ENCODE peak calls at places on chromosome 12, in six cellular contexts. T, Q, J, X, Z and S are unnamed samples.

GRCh38 chr12:59372971-59373370 is 222.9 kb upstream of the SLC16A7 start:
- DNase-seq in T (no peak), Z (no peak), X (no peak), Q (no peak), J (no peak), S (no peak)

GRCh38 chr12:25495336-25496097 is 57.6 kb downstream of the LMNTD1 start:
- DNase-seq in Z (no peak), T (no peak), Q (no peak), X (no peak), J (no peak), S (no peak)

GRCh38 chr12:123263196-123263817 is 8.3 kb downstream of the CDK2AP1 start:
- DNase-seq in Q (no peak), T (no peak), X (no peak), J (no peak), Z (no peak), S (no peak)

GRCh38 chr12:120399531-120399930 is 30.6 kb upstream of the MSI1 start:
- DNase-seq in J (no peak), T (no peak), X (no peak), Q (no peak), Z (no peak), S (no peak)

GRCh38 chr12:56931474-56931978 is 2.7 kb downstream of the SDR9C7 start:
- DNase-seq in X (no peak), Z (no peak), Q (no peak), J (no peak), T (no peak), S (peak)

GRCh38 chr12:10537721-10538120 is 32.0 kb downstream of the EIF2S3B start:
- DNase-seq in Z (no peak), Q (no peak), X (no peak), J (no peak), T (no peak), S (no peak)

GRCh38 chr12:2891240-2892053 is 756 bp downstream of the TULP3 start:
- DNase-seq in Z (peak), J (peak), Q (peak), T (peak), X (peak), S (no peak)

GRCh38 chr12:92551853-92552397 is 150.9 kb upstream of the PLEKHG7 start:
- DNase-seq in J (no peak), Q (no peak), X (no peak), Z (peak), T (no peak), S (no peak)

GRCh38 chr12:11991604-11992003 is 79.1 kb upstream of the BCL2L14 start:
- DNase-seq in J (no peak), X (no peak), T (no peak), Z (no peak), Q (no peak), S (no peak)

GRCh38 chr12:52530905-52531304 is 10.7 kb upstream of the KRT5 start:
- DNase-seq in X (no peak), Q (no peak), Z (no peak), T (no peak), J (no peak), S (no peak)

GRCh38 chr12:49345048-49345839 is 1.4 kb upstream of the DNAJC22 start:
- DNase-seq in X (peak), Q (no peak), Z (no peak), J (no peak), T (no peak), S (no peak)

GRCh38 chr12:67501362-67501761 is 147.2 kb upstream of the DYRK2 start:
- DNase-seq in J (no peak), X (no peak), Q (no peak), Z (no peak), T (no peak), S (peak)

GRCh38 chr12:52252728-52253328 is 19.8 kb downstream of the KRT7 start:
- DNase-seq in T (no peak), Q (no peak), J (no peak), X (peak), Z (no peak), S (no peak)

GRCh38 chr12:63400746-63401145 is 249.7 kb upstream of the AVPR1A start:
- DNase-seq in X (no peak), J (no peak), Q (no peak), Z (no peak), T (no peak), S (no peak)

GRCh38 chr12:6208140-6208539 is 7.9 kb downstream of the CD9 start:
- DNase-seq in Q (no peak), T (no peak), J (no peak), X (no peak), Z (no peak), S (no peak)
- H3K27ac ChIP-seq in Q (peak), T (no peak), J (peak), X (no peak), Z (no peak), S (no peak)

DNA sequence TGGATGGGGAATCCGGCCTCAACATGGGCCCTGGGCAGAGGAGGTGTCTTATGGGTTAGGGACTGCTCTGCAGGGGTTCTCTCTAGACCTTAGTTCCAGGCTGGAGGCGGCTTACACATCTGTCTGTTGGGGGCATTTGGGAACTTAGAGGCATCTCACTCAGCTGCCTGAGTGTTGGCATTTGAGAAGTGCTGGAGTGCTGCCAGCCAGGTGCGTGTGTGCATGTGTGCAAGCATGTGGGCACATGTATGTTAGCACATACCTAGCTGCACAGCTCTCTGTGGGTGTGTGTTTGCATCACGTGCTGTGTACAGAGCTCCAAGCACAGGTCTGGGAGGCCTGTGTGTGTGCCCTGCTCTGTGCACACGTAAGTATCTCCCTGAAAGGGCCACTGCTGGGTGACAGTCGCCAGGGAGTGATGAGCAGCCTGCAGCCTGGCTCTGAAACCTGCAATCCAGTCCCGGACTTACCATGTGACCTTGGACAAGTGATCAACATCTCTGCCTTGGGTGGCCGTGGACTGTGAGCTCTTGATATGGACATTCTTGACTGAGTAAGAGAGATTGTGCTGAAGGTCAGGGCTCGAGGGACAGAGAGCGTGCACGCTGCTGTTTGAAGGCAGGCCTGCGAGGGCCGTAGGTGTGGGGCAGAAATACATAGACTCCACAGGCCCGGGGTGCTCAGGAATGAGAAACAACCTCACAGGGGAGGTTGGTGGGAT is 5.2 kb downstream of the LRTM2 start:
- DNase-seq in X (no peak), J (no peak), Q (no peak), Z (no peak), T (no peak), S (no peak)
- H3K27ac ChIP-seq in X (no peak), J (no peak), Q (no peak), Z (no peak), T (no peak), S (no peak)

GRCh38 chr12:78208106-78208505 is 377.4 kb downstream of the NAV3 start:
- DNase-seq in T (no peak), J (no peak), Z (no peak), Q (no peak), X (no peak), S (no peak)

GRCh38 chr12:78209851-78210493 is 379.3 kb downstream of the NAV3 start:
- DNase-seq in J (no peak), Z (no peak), T (no peak), X (no peak), Q (no peak), S (no peak)

GRCh38 chr12:78210494-78210860 is 379.8 kb downstream of the NAV3 start:
- DNase-seq in X (no peak), Q (no peak), Z (no peak), T (no peak), J (no peak), S (no peak)

GRCh38 chr12:78204926-78205325 is 374.2 kb downstream of the NAV3 start:
- DNase-seq in X (no peak), Q (no peak), Z (no peak), J (no peak), T (no peak), S (no peak)

DNA sequence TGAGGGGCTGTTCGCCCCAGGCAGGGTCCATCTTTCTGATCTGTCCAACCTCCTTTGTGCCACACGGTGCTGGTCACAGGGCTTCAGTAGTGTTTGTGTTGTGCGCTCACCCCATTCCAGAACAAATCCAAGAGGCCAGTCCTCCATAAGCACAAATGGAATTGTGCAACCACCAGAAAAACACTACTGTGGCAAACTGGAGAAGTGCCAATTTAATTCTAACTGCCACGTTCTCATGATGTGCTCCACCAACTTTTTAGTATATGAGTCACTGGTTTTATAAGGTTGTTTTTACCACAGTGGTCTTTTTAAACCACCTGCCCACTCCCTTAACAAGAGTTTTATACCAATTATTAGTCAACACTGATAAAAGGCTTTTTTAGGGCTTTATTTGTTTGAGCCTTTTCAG is 380.2 kb downstream of the NAV3 start:
- DNase-seq in T (no peak), Z (no peak), X (peak), Q (no peak), J (no peak), S (no peak)
- H3K27ac ChIP-seq in T (no peak), Z (no peak), X (no peak), Q (no peak), J (peak), S (no peak)

DNA sequence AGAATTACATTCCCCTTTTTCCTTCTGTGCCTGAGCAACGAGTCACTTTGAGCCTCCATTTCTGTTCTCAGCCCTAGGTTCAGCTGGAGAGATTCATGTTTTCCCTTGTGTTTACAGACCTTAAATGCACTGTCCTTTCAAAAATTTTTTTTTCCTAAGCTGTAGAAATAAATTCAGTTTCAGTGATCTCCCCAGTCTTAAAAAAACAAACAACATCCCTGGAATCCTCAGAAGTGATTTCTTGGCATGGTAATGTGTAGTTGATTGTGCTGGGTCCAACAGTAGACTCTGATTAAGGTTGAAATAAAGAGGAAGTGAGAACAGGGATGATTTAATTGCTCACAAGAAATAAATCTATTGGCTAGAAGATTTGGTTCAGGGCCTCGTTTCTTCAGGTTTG is 89.3 kb downstream of the NTN4 start:
- DNase-seq in Q (no peak), Z (no peak), T (no peak), J (no peak), X (no peak), S (no peak)
- H3K27ac ChIP-seq in Q (peak), Z (no peak), T (no peak), J (peak), X (no peak), S (no peak)

GRCh38 chr12:113387631-113388030 is 16.1 kb downstream of the SDS start:
- DNase-seq in T (no peak), Z (no peak), X (no peak), J (no peak), Q (no peak), S (no peak)
- H3K27ac ChIP-seq in T (no peak), Z (no peak), X (no peak), J (no peak), Q (no peak), S (no peak)

GRCh38 chr12:13210543-13211190 is 14.1 kb downstream of the EMP1 start:
- DNase-seq in T (no peak), J (no peak), Q (no peak), Z (no peak), X (no peak), S (no peak)
- H3K27ac ChIP-seq in T (no peak), J (peak), Q (no peak), Z (no peak), X (no peak), S (no peak)